ENCODE peak calls at places on chromosomes 1 and 21, in four cellular contexts. L is IMR-90, C is tibial nerve, I is suprapubic skin. F is an unnamed sample.

GRCh38 chr1:172955161-172955821 is 95.5 kb downstream of the TNFSF18 start:
- DNase-seq in C (no peak), L (peak), I (no peak), F (peak)

GRCh38 chr1:195717651-195718050 is 890.6 kb downstream of the KCNT2 start:
- DNase-seq in C (no peak), I (no peak), L (peak), F (peak)

GRCh38 chr1:26994020-26994745 is 691 bp downstream of the TRNP1 start:
- DNase-seq in C (no peak), L (no peak), I (no peak), F (no peak)

GRCh38 chr1:107963601-107964396 is 1.2 kb downstream of the VAV3 start:
- DNase-seq in L (no peak), I (peak), C (no peak), F (peak)

GRCh38 chr1:167864392-167864992 is 49.4 kb downstream of the ADCY10 start:
- DNase-seq in I (no peak), L (no peak), C (no peak), F (no peak)

GRCh38 chr1:101004061-101004460 is 21.5 kb downstream of the DPH5 start:
- DNase-seq in I (no peak), L (peak), C (no peak), F (peak)

GRCh38 chr1:38444311-38444710 is 397.7 kb upstream of the POU3F1 start:
- DNase-seq in I (no peak), L (peak), C (no peak), F (peak)

GRCh38 chr21:44819283-44820243 is 1.7 kb upstream of the SUMO3 start:
- DNase-seq in I (no peak), C (no peak), L (no peak), F (no peak)

GRCh38 chr1:229624906-229625871 is 733 bp downstream of the TAF5L start:
- DNase-seq in L (peak), I (no peak), C (no peak), F (peak)

GRCh38 chr21:31781737-31782136 is 49.8 kb upstream of the SCAF4 start:
- DNase-seq in C (no peak), I (no peak), L (peak), F (peak)

GRCh38 chr1:117794073-117794472 is 135.3 kb downstream of the GDAP2 start:
- DNase-seq in L (peak), C (no peak), I (no peak), F (peak)

GRCh38 chr1:197399691-197400521 is 131.9 kb downstream of the CRB1 start:
- DNase-seq in I (no peak), L (peak), C (no peak), F (peak)

GRCh38 chr1:18657436-18658179 is 27.0 kb downstream of the PAX7 start:
- DNase-seq in L (no peak), C (no peak), I (no peak), F (no peak)

GRCh38 chr21:39852021-39852721 is 15.1 kb upstream of the PCP4 start:
- DNase-seq in C (no peak), L (no peak), I (no peak), F (no peak)

GRCh38 chr1:2210786-2211185 is 16.2 kb upstream of the FAAP20 start:
- DNase-seq in C (no peak), I (no peak), L (no peak), F (no peak)

GRCh38 chr1:157288511-157288910 is 150.3 kb upstream of the ETV3 start:
- DNase-seq in L (no peak), I (no peak), C (no peak), F (no peak)

GRCh38 chr1:119682141-119682540 is 29.6 kb upstream of the PHGDH start:
- DNase-seq in I (no peak), L (no peak), C (no peak), F (no peak)

GRCh38 chr1:110155878-110156522 is 5.7 kb downstream of the SLC6A17 start:
- DNase-seq in L (peak), C (peak), I (no peak), F (peak)

DNA sequence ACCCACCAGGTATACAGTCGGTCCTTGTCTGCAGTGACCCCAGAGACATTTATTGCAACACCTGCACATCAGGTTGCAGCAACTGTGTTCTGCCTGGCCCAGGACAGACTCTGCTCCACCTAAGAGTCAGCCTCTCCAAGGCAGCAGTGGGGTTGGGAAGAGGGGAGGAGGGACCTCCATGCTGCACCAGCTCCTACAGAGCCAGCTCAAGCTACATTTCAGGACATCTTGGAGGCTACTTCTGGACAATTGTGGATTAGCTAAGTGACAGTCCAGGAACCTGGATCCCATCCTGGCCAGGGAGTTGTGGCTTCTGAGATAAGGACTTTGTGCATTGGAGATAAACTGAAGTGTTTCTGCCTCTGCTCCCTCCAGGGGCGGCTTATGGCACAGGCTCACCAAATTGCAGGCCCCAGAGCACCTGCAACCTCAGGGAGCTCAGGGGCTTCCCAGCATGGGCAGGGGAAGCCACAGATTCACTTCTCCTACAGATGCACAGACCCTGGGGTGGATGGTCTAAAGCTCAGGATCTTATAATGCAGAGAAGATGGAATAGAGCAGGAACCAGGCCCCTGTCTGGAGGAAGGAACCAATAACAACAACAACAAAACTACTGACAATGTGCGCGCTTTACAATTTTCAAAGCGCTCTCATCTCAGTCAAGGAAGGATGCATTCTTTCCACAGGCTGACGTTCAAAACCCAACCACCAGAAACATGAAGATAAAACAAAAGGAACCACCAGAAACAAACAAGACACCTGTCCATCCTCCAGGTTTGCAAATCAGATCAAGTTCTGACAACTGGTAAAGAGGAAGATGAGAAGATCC is 120.8 kb upstream of the IRF2BP2 start:
- DNase-seq in L (no peak), C (no peak), I (no peak), F (no peak)
- TF ChIP-seq CTCF in L (no peak), C (no peak), I (no peak), F (no peak)

GRCh38 chr1:201481761-201482493 is 12.9 kb upstream of the PHLDA3 start:
- DNase-seq in L (peak), I (peak), C (peak), F (peak)
- H3K4me3 ChIP-seq in L (no peak), I (peak), C (peak), F (no peak)

DNA sequence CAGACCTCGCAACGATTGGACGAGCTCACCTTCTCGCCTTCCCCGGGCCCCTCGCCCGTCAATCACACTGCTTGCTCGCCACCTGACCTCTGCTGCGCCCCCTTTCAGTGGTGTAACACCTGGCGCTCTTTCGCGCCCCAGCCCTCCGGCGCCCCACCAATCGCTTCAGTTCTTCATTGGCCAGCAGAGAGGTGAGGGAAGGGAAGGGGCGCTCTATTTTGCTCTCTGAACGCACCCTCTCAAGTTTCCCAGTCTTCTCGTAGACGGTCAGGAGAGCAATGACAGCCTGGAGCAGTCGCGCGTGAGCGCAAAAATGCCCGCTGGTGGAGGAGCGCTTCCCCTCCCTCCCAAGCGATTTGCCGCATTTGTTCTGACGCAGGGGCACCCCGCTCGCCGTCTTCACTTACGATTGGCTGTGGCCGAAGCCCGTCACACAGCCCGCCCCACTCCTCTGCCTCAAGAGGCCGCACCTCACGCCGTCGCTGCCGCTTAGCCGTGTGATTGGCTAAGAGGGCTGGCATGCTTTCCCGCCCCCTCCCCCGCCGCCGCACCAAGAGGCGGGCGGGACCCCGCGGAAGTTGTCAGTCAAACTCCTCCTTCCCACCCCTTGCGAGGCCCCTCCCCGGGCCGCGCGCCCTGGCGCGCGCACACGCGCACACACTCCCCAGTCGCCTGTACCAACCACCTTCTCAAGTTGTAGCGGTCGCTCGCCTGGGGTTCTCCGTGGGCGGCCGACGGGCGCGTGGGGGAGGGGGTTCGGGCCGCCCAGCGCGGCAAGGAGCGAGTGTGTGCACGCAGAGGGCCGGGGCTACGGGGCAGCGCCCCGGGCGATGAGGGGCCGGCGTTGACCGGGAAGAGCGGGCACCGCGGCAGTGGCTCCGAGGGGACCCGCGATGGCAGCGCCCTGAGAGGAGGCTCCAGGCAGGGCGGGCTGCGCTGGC is at the start of gene PPP2R5A:
- DNase-seq in L (peak), C (peak), I (peak), F (peak)
- TF ChIP-seq CTCF in L (peak), C (peak), I (no peak), F (no peak)

DNA sequence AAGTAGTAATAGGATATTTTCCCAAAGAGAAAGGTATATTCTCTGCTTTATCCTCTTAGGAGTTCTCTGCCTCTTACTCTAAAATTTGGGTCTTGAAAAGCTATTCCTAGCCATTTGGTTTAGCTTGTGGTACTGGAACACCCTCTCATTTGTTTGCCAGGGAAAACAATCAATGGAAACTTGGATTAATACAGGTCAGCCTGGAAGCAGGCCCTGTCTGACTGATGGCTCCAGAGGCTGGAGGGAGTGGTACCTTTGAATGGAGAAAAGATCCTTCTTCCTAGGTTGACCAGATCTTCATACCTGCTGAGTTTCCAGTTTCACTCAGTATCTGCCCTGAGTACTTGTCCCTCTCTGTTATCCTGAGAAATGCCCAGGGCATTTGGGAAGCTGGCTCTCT is 31.7 kb upstream of the IKBKE start:
- DNase-seq in L (no peak), C (no peak), I (no peak), F (no peak)
- H3K4me3 ChIP-seq in L (no peak), C (no peak), I (no peak), F (no peak)

GRCh38 chr1:31502253-31502652 is 74.1 kb upstream of the TINAGL1 start:
- DNase-seq in C (no peak), L (no peak), I (no peak), F (no peak)

GRCh38 chr1:31502926-31503511 is 73.3 kb upstream of the TINAGL1 start:
- DNase-seq in I (no peak), L (no peak), C (no peak), F (no peak)

GRCh38 chr1:31503581-31503980 is 72.7 kb upstream of the TINAGL1 start:
- DNase-seq in C (no peak), L (no peak), I (no peak), F (no peak)

GRCh38 chr1:31504001-31504400 is 72.3 kb upstream of the TINAGL1 start:
- DNase-seq in C (no peak), I (no peak), L (no peak), F (no peak)

GRCh38 chr1:31501505-31501904 is 74.8 kb upstream of the TINAGL1 start:
- DNase-seq in C (no peak), I (no peak), L (no peak), F (no peak)
- TF ChIP-seq CTCF in C (no peak), I (no peak), L (no peak), F (peak)

DNA sequence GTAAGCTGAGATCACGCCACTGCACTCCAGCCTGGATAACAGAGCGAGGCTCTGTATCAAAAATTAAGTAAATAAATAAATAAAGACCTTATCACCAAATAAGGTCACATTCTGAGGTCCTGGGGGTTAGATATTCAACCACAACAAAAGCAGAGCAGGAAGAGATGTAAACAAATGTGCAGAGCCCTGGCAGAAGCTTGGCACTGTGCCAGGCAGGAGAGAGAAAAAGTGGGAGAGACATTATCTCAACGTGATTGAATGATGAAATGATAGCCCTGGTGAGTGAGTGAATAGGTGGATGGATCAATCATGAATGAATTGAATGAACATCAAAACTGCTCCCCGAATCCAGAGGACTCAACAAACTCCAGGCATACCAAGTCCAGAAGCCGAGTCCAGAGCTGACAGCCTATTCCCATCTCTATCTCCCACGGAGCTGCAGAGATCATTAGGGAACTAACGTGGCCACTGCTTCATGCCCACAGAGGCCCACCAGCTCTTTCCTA is 150.7 kb downstream of the TOMM20 start:
- DNase-seq in L (no peak), C (no peak), I (peak), F (no peak)
- H3K4me3 ChIP-seq in L (no peak), C (no peak), I (no peak), F (no peak)